ENCODE peak calls at places on chromosome 14, in six cellular contexts. One of them, this sample, is unnamed.

GRCh38 chr14:55609681-55610080 is 29.7 kb downstream of the KTN1 start:
- DNase-seq in GM12878: no peak
- DNase-seq in SK-N-SH: no peak
- DNase-seq in HCT116: no peak
- DNase-seq in HepG2: peak; percentile 13
- DNase-seq in K562: no peak
- DNase-seq in this sample: no peak

GRCh38 chr14:30125322-30125944 is 197.8 kb upstream of the PRKD1 start:
- DNase-seq in HepG2: no peak
- DNase-seq in K562: no peak
- DNase-seq in HCT116: no peak
- DNase-seq in GM12878: no peak
- DNase-seq in SK-N-SH: no peak
- DNase-seq in this sample: no peak

GRCh38 chr14:61701946-61702345 is 6.6 kb downstream of the HIF1A start:
- DNase-seq in K562: no peak
- DNase-seq in GM12878: no peak
- DNase-seq in HCT116: no peak
- DNase-seq in HepG2: no peak
- DNase-seq in SK-N-SH: no peak
- DNase-seq in this sample: no peak

GRCh38 chr14:73829526-73830431 is 21.9 kb upstream of the PTGR2 start:
- DNase-seq in HCT116: no peak
- DNase-seq in SK-N-SH: no peak
- DNase-seq in GM12878: peak; percentile 49
- DNase-seq in K562: peak; percentile 27
- DNase-seq in HepG2: peak; percentile 45
- DNase-seq in this sample: no peak

GRCh38 chr14:77641534-77642341 is 25.3 kb upstream of the SPTLC2 start:
- DNase-seq in SK-N-SH: no peak
- DNase-seq in GM12878: peak; percentile 16
- DNase-seq in K562: no peak
- DNase-seq in HCT116: no peak
- DNase-seq in HepG2: no peak
- DNase-seq in this sample: no peak

GRCh38 chr14:96081767-96082400 is 42.7 kb downstream of the C14orf132 start:
- DNase-seq in GM12878: no peak
- DNase-seq in HepG2: no peak
- DNase-seq in SK-N-SH: no peak
- DNase-seq in HCT116: no peak
- DNase-seq in K562: no peak
- DNase-seq in this sample: no peak

GRCh38 chr14:79011091-79011919 is 841.1 kb downstream of the NRXN3 start:
- DNase-seq in HCT116: no peak
- DNase-seq in SK-N-SH: peak; percentile 37
- DNase-seq in GM12878: no peak
- DNase-seq in HepG2: peak; percentile 8
- DNase-seq in K562: peak; percentile 65
- DNase-seq in this sample: peak; percentile 6

GRCh38 chr14:31059152-31059924 is 33.2 kb upstream of the STRN3 start:
- DNase-seq in HCT116: no peak
- DNase-seq in GM12878: no peak
- DNase-seq in HepG2: peak; percentile 70
- DNase-seq in SK-N-SH: no peak
- DNase-seq in K562: peak; percentile 80
- DNase-seq in this sample: no peak

GRCh38 chr14:23513466-23514008 is 38.0 kb downstream of the ZFHX2 start:
- DNase-seq in GM12878: no peak
- DNase-seq in HepG2: no peak
- DNase-seq in SK-N-SH: no peak
- DNase-seq in K562: no peak
- DNase-seq in HCT116: no peak
- DNase-seq in this sample: no peak

GRCh38 chr14:100223332-100224171 is 15.4 kb upstream of the YY1 start:
- DNase-seq in HCT116: no peak
- DNase-seq in SK-N-SH: no peak
- DNase-seq in K562: no peak
- DNase-seq in HepG2: peak; percentile 84
- DNase-seq in GM12878: no peak
- DNase-seq in this sample: no peak

GRCh38 chr14:100225169-100225568 is 13.8 kb upstream of the YY1 start:
- DNase-seq in GM12878: no peak
- DNase-seq in SK-N-SH: no peak
- DNase-seq in HepG2: no peak
- DNase-seq in HCT116: no peak
- DNase-seq in K562: no peak
- DNase-seq in this sample: no peak

GRCh38 chr14:100221419-100222218 is 17.3 kb upstream of the YY1 start:
- DNase-seq in HepG2: peak; percentile 77
- DNase-seq in GM12878: no peak
- DNase-seq in K562: peak; percentile 28
- DNase-seq in SK-N-SH: no peak
- DNase-seq in HCT116: no peak
- DNase-seq in this sample: no peak

GRCh38 chr14:100222219-100223093 is 16.5 kb upstream of the YY1 start:
- DNase-seq in HCT116: no peak
- DNase-seq in K562: no peak
- DNase-seq in SK-N-SH: no peak
- DNase-seq in GM12878: no peak
- DNase-seq in HepG2: no peak
- DNase-seq in this sample: no peak

DNA sequence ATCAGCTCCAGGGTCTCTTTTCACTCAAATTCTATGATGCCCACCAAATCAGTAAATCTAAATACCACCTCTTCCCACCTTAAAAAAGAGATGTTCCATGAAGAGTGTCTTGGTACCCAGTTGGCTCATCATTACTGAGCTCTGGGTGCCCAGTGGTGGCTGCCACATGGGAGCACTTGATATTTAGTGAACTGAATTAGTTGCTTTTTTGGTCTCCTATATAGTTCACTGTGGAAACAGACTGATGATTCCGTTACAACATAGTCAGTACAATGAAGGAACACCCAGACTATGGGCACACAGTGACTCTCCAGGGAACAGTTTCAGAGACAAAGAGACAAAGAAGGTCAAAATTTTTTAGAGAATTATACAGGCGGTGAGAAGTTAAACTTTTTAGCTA is 14.7 kb upstream of the YY1 start:
- DNase-seq in HCT116: no peak
- DNase-seq in K562: no peak
- DNase-seq in HepG2: no peak
- DNase-seq in SK-N-SH: no peak
- DNase-seq in GM12878: no peak
- DNase-seq in this sample: no peak
- H3K9ac ChIP-seq in HCT116: no peak overlapping the region
- H3K9ac ChIP-seq in K562: peak overlapping the region; percentile 68
- H3K9ac ChIP-seq in HepG2: peak overlapping the region; percentile 76
- H3K9ac ChIP-seq in SK-N-SH: no peak overlapping the region
- H3K9ac ChIP-seq in GM12878: peak overlapping the region; percentile 4
- H3K9ac ChIP-seq in this sample: no peak overlapping the region

GRCh38 chr14:91323671-91324605 is 79.4 kb upstream of the GPR68 start:
- DNase-seq in GM12878: peak; percentile 75
- DNase-seq in HCT116: peak; percentile 18
- DNase-seq in SK-N-SH: peak; percentile 81
- DNase-seq in K562: peak; percentile 69
- DNase-seq in HepG2: peak; percentile 45
- DNase-seq in this sample: no peak
- TF ChIP-seq POLR2AphosphoS5 in GM12878: peak; percentile 48
- TF ChIP-seq POLR2AphosphoS5 in HCT116: no peak
- TF ChIP-seq POLR2AphosphoS5 in SK-N-SH: no peak
- TF ChIP-seq POLR2AphosphoS5 in K562: no peak
- TF ChIP-seq POLR2AphosphoS5 in HepG2: no peak
- TF ChIP-seq POLR2AphosphoS5 in this sample: no peak

DNA sequence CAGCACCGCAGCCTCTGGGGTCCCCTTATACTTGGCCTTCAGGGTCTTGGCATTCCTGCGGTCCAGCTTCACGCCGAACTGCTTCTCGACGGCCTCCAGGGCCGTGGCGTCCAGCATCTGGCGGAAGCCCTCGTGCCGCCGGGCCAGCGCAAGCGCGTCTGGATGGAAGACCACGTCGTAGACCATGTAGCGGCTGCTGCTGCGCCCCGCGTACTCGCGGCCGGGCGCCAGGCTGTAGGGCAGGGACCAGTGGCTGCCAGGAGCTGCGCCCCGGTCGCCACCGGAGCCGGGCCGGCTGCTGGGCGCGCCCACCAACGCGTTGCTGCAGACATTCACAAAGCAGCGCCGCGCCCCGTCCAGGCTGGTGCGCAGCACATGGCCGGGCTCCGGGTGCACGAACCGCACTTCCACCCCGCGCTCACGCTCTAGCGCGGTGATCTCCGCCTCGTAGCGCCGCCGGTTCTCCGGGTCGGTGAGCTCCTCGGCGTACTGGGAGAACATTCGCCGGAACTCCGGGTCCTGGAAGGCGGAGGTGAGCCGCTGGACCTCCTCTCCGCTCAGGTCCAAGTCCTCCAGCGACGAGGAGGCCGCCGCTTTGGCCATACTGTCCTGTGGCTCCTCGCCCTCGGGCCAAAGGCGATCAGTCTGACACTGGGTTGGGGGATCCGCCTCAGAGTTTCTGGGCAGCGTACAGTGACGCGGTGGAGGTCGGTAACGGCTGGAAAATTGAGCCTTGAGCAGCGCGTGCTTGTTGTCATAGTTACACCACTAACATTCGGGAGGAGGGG is at the start of gene DNAAF2:
- DNase-seq in HCT116: no peak
- DNase-seq in SK-N-SH: peak; percentile 74
- DNase-seq in K562: peak; percentile 42
- DNase-seq in HepG2: peak; percentile 76
- DNase-seq in GM12878: no peak
- DNase-seq in this sample: no peak
- H3K4me3 ChIP-seq in HCT116: peak within 1 kb of the TSS; percentile 95
- H3K4me3 ChIP-seq in SK-N-SH: peak within 1 kb of the TSS; percentile 86
- H3K4me3 ChIP-seq in K562: peak within 1 kb of the TSS; percentile 91
- H3K4me3 ChIP-seq in HepG2: peak within 1 kb of the TSS; percentile 96
- H3K4me3 ChIP-seq in GM12878: peak within 1 kb of the TSS; percentile 99
- H3K4me3 ChIP-seq in this sample: peak within 1 kb of the TSS; percentile 83

GRCh38 chr14:74945261-74945851 is 10.0 kb downstream of the PGF start:
- DNase-seq in GM12878: no peak
- DNase-seq in SK-N-SH: peak; percentile 84
- DNase-seq in HepG2: no peak
- DNase-seq in K562: peak; percentile 66
- DNase-seq in HCT116: peak; percentile 27
- DNase-seq in this sample: no peak

GRCh38 chr14:74948228-74949175 is 6.9 kb downstream of the PGF start:
- DNase-seq in HCT116: no peak
- DNase-seq in HepG2: no peak
- DNase-seq in SK-N-SH: no peak
- DNase-seq in K562: no peak
- DNase-seq in GM12878: no peak
- DNase-seq in this sample: no peak

GRCh38 chr14:74947353-74948227 is 7.8 kb downstream of the PGF start:
- DNase-seq in HepG2: no peak
- DNase-seq in HCT116: no peak
- DNase-seq in K562: no peak
- DNase-seq in SK-N-SH: no peak
- DNase-seq in GM12878: no peak
- DNase-seq in this sample: no peak

GRCh38 chr14:74946659-74947281 is 8.6 kb downstream of the PGF start:
- DNase-seq in HepG2: no peak
- DNase-seq in HCT116: no peak
- DNase-seq in K562: peak; percentile 34
- DNase-seq in GM12878: no peak
- DNase-seq in SK-N-SH: peak; percentile 75
- DNase-seq in this sample: no peak

GRCh38 chr14:74945852-74946658 is 9.3 kb downstream of the PGF start:
- DNase-seq in HepG2: peak; percentile 84
- DNase-seq in K562: peak; percentile 72
- DNase-seq in GM12878: no peak
- DNase-seq in HCT116: peak; percentile 39
- DNase-seq in SK-N-SH: peak; percentile 95
- DNase-seq in this sample: no peak
- H3K9ac ChIP-seq in HepG2: no peak overlapping the region
- H3K9ac ChIP-seq in K562: peak overlapping the region; percentile 2
- H3K9ac ChIP-seq in GM12878: no peak overlapping the region
- H3K9ac ChIP-seq in HCT116: no peak overlapping the region
- H3K9ac ChIP-seq in SK-N-SH: no peak overlapping the region
- H3K9ac ChIP-seq in this sample: no peak overlapping the region

DNA sequence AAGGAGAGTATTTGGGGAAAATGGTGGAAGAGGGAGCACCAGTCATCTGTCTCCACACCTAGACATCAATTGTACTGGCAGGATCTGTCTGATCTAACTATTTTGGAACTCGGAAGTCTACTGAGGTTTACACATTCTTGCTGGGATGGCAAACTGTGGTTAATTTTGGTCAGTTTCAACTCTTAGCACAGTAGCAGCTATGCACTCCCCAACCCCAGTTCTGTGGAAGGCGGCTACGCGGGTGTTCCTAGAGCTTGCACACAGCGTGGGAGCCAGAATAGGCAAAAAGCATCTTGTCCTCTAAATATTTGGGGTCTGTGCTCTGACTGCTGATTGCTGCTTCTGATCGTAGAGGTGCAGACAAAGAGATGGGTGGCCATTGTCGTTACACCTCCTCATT is 33.8 kb downstream of the TECPR2 start:
- DNase-seq in K562: no peak
- DNase-seq in SK-N-SH: no peak
- DNase-seq in GM12878: no peak
- DNase-seq in HCT116: no peak
- DNase-seq in HepG2: no peak
- DNase-seq in this sample: no peak
- TF ChIP-seq POLR2AphosphoS5 in K562: no peak
- TF ChIP-seq POLR2AphosphoS5 in SK-N-SH: no peak
- TF ChIP-seq POLR2AphosphoS5 in GM12878: no peak
- TF ChIP-seq POLR2AphosphoS5 in HCT116: no peak
- TF ChIP-seq POLR2AphosphoS5 in HepG2: no peak
- TF ChIP-seq POLR2AphosphoS5 in this sample: no peak

GRCh38 chr14:50103558-50103957 is 12.8 kb downstream of the VCPKMT start:
- DNase-seq in GM12878: no peak
- DNase-seq in K562: no peak
- DNase-seq in HCT116: no peak
- DNase-seq in HepG2: no peak
- DNase-seq in SK-N-SH: no peak
- DNase-seq in this sample: no peak
- H3K4me3 ChIP-seq in GM12878: no peak overlapping the region
- H3K4me3 ChIP-seq in K562: no peak overlapping the region
- H3K4me3 ChIP-seq in HCT116: no peak overlapping the region
- H3K4me3 ChIP-seq in HepG2: no peak overlapping the region
- H3K4me3 ChIP-seq in SK-N-SH: no peak overlapping the region
- H3K4me3 ChIP-seq in this sample: no peak overlapping the region